ENCODE peak calls at places on chromosomes 1 and 21, in seven cellular contexts. T is IMR-90, S is endothelial cell of umbilical vein, L is DND-41, J is fibroblast of lung, O is MM.1S, E is neural progenitor cell. B is an unnamed sample.

GRCh38 chr1:153597206-153597605 is 15.7 kb downstream of the S100A16 start:
- DNase-seq in E (no peak), L (no peak), J (peak), O (no peak), T (peak), S (peak), B (no peak)

GRCh38 chr21:43600642-43601397 is 58.5 kb downstream of the HSF2BP start:
- DNase-seq in J (peak), O (no peak), T (peak), E (no peak), S (no peak), L (no peak), B (peak)

GRCh38 chr1:39960461-39960958 is 5.6 kb downstream of the MFSD2A start:
- DNase-seq in T (no peak), O (peak), S (no peak), J (no peak), E (no peak), L (peak), B (no peak)

GRCh38 chr1:82318265-82318664 is 517.5 kb downstream of the ADGRL2 start:
- DNase-seq in L (no peak), S (no peak), J (peak), T (no peak), O (no peak), E (no peak), B (no peak)

GRCh38 chr1:60162941-60163340 is 89.4 kb upstream of the C1orf87 start:
- DNase-seq in J (no peak), O (no peak), T (no peak), S (no peak), E (no peak), L (no peak), B (no peak)

GRCh38 chr1:163406787-163407186 is 85.0 kb downstream of the NUF2 start:
- DNase-seq in S (no peak), T (no peak), L (no peak), O (no peak), E (no peak), J (no peak), B (no peak)

GRCh38 chr1:197599789-197600188 is 175.5 kb downstream of the DENND1B start:
- DNase-seq in O (no peak), L (no peak), E (no peak), T (no peak), S (no peak), J (no peak), B (no peak)

GRCh38 chr1:230853736-230854135 is 14.6 kb downstream of the C1orf198 start:
- DNase-seq in L (no peak), J (no peak), S (no peak), O (no peak), E (no peak), T (no peak), B (no peak)

GRCh38 chr21:42557420-42557819 is 43.8 kb downstream of the SLC37A1 start:
- DNase-seq in E (no peak), S (no peak), J (no peak), O (no peak), T (no peak), L (no peak), B (no peak)

GRCh38 chr21:45539796-45540600 is 2.2 kb downstream of the SLC19A1 start:
- DNase-seq in S (no peak), L (no peak), E (no peak), J (no peak), O (no peak), T (no peak), B (no peak)

GRCh38 chr1:56249244-56249643 is 330.1 kb downstream of the PLPP3 start:
- DNase-seq in L (no peak), O (no peak), S (no peak), J (no peak), T (no peak), E (no peak), B (no peak)

GRCh38 chr1:202656951-202657646 is 53.2 kb downstream of the SYT2 start:
- DNase-seq in J (peak), L (peak), T (peak), S (peak), E (peak), O (no peak), B (peak)

GRCh38 chr21:35484032-35484431 is 434.9 kb upstream of the RUNX1 start:
- DNase-seq in E (no peak), S (no peak), L (no peak), T (no peak), O (no peak), J (no peak), B (no peak)

GRCh38 chr1:18798533-18799445 is 60.7 kb downstream of the TAS1R2 start:
- DNase-seq in E (no peak), S (no peak), J (no peak), L (no peak), T (no peak), O (no peak), B (no peak)

GRCh38 chr1:227729144-227729880 is 5.8 kb downstream of the JMJD4 start:
- DNase-seq in J (no peak), O (peak), L (peak), E (no peak), T (no peak), S (no peak), B (no peak)

GRCh38 chr1:207004931-207005830 is 27.4 kb downstream of the C1orf116 start:
- DNase-seq in T (peak), E (peak), S (peak), J (peak), O (peak), L (peak), B (peak)

GRCh38 chr1:204108312-204109141 is 35.6 kb downstream of the SOX13 start:
- DNase-seq in S (peak), T (no peak), J (no peak), L (no peak), E (peak), O (no peak), B (no peak)

GRCh38 chr21:44057960-44058651 is 46.0 kb downstream of the TRAPPC10 start:
- DNase-seq in E (no peak), O (no peak), T (peak), S (no peak), L (no peak), J (no peak), B (no peak)

GRCh38 chr21:44521928-44522752 is 17.9 kb downstream of the KRTAP10-1 start:
- DNase-seq in T (no peak), J (no peak), E (no peak), L (no peak), S (no peak), O (no peak), B (no peak)

GRCh38 chr1:160171978-160172377 is 18.4 kb upstream of the CASQ1 start:
- DNase-seq in J (no peak), T (no peak), O (no peak), E (no peak), L (no peak), S (no peak), B (no peak)

GRCh38 chr1:222909586-222909985 is 94.7 kb downstream of the DISP1 start:
- DNase-seq in J (peak), E (no peak), L (no peak), S (no peak), O (no peak), T (peak), B (no peak)

GRCh38 chr1:32878637-32879041 is 7.7 kb upstream of the HPCA start:
- DNase-seq in E (no peak), O (no peak), T (no peak), S (no peak), J (no peak), L (no peak), B (no peak)

GRCh38 chr21:15706686-15707085 is 23.1 kb upstream of the USP25 start:
- DNase-seq in T (peak), E (no peak), J (peak), L (no peak), O (no peak), S (peak), B (peak)

DNA sequence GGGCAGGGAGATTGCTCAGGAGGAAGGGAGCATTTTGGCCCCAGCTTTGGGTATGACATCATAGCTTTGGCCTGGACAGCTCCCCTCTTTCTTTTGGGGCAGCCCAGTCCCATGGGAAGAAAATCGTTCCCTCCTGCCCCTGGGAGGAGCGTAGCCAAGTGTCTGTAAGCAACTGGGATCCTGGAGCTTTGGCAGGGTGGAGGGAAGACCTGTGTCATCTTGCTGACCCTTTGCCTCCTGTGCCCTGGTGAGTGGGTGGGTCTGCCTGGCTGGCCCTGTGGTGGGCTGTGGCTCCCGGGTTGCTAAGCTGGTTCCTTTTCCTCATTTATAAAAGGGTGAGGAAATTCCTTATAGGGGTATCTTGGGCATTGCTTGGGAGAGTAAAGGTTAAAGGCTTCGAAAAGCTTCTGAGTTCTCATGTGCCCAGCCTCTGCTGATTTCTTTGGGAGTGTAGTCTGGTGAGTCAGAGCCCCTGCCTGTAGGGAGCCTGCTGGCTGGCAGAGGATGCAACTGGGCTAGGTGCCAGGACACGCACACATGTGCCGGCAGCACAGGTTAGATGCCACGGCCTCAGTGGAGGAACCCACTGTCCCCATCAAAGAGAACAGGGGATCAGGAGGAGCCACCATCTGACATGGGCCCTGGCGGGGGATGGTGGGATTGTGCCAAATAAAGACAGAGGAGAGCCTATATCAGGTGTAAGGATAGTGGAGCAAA is 85.2 kb downstream of the ARHGEF10L start:
- DNase-seq in S (no peak), J (peak), E (no peak), O (no peak), T (peak), L (no peak), B (no peak)
- TF ChIP-seq CTCF in S (no peak), J (no peak), E (no peak), O (no peak), T (no peak), L (no peak), B (no peak)

GRCh38 chr1:157091668-157092273 is 7.8 kb downstream of the ETV3L start:
- DNase-seq in S (no peak), O (peak), T (no peak), E (no peak), L (no peak), J (no peak), B (no peak)
- H2AFZ ChIP-seq in S (no peak), O (no peak), T (no peak), E (no peak), L (no peak), J (no peak), B (no peak)

DNA sequence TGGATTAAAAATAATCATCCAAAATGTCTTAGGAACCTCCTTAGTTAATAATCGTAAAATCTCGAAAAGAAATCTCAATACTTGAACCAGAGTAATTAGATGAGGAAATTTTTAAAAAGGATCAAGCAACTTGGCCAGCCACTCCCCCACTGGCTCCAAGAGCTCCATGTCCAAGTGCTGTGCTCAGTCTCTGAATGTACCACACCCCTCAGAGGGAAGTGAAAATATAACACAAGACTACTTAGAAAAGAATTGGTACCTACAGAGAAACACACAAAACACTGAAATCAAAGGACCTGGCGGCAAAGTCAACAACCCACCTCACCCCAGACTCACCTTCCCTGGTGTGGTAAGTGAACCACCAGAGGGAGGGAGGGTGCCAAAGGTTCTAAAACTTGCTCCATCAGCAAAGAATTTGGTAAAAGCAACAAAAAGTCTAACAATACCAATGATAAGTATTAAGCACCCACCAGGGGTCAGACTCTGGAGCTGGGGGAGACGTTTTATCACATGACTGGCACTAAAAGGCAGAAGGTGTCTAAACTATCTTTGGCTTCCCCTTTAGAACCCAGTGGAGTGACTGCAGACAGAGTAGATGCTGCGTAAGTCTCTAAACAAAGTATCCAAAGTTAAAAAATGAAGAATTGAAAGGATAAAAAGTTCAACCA is 14.0 kb downstream of the LBR start:
- DNase-seq in E (no peak), J (no peak), O (no peak), T (no peak), L (no peak), S (no peak), B (no peak)
- TF ChIP-seq CTCF in E (no peak), J (no peak), O (no peak), T (no peak), L (no peak), S (no peak), B (no peak)

GRCh38 chr1:97693601-97694000 is 227.2 kb downstream of the DPYD start:
- DNase-seq in S (no peak), J (no peak), L (no peak), O (no peak), T (no peak), E (no peak), B (no peak)
- H2AFZ ChIP-seq in S (no peak), J (no peak), L (no peak), O (no peak), T (no peak), E (no peak), B (no peak)

DNA sequence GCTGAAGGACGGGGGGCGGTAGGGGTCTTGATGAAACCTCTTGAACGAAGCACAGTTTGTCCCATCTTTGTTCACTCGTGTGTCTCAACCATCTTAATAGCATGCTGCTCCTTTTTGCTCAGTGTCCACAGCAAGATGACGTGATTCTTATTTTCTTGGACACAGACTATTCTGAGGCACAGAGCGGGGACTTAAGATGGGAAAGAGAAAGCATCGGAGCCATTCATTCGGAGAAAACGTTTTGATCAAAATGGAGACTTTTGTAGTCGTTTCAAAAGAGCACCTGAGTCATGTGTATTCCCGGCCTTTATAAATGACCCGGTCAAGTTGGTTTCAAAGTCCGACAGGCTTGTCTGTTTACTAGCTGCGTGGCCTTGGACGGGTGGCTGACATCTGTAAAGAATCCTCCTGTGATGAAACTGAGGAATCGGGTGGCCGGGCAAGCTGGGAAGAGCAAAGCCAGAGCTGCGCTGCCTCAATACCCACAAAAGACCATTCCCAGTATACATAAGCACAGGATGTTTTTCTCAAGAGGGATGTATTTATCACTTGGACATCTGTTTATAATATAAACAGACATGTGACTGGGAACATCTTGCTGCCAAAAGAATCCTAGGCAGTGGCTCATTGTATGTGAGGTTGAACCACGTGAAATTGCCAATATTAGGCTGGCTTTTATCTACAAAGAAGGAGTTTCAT is 18.5 kb downstream of the ETS2 start:
- DNase-seq in J (peak), O (no peak), L (no peak), E (no peak), T (peak), S (peak), B (no peak)
- TF ChIP-seq CTCF in J (no peak), O (no peak), L (no peak), E (no peak), T (no peak), S (no peak), B (no peak)

GRCh38 chr1:191869790-191870312 is 288.4 kb upstream of the RGS18 start:
- DNase-seq in E (no peak), S (no peak), T (no peak), L (no peak), J (no peak), O (no peak), B (no peak)

GRCh38 chr1:191865479-191865878 is 292.8 kb upstream of the RGS18 start:
- DNase-seq in O (no peak), L (no peak), S (no peak), J (no peak), E (no peak), T (no peak), B (no peak)

GRCh38 chr1:191875994-191876393 is 282.3 kb upstream of the RGS18 start:
- DNase-seq in T (no peak), J (no peak), L (no peak), E (no peak), O (no peak), S (no peak), B (no peak)

GRCh38 chr1:191866155-191866554 is 292.1 kb upstream of the RGS18 start:
- DNase-seq in S (no peak), E (no peak), L (no peak), T (no peak), O (no peak), J (no peak), B (no peak)

DNA sequence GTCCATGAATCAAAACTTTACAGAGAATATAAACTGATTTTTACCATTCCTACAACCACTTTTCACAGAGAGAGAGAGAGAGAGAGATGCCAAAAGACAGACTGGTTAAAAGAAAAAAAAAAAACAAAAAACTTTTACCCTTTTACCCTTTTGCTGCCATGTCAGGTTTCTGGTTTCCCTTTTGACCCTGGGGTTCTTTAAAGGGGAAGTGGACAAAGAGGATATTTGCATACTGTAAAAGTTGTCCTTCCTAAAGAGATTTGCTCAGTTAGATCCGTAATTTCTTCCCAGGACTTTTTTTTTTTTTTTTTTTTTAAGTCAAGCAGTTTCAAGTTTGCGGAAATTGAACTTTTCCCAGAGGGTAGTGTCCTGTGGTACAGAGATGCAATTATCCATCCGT is 287.8 kb upstream of the RGS18 start:
- DNase-seq in S (no peak), O (peak), T (no peak), E (no peak), L (no peak), J (no peak), B (no peak)
- H2AFZ ChIP-seq in S (no peak), O (peak), T (no peak), E (no peak), L (no peak), J (no peak), B (no peak)

DNA sequence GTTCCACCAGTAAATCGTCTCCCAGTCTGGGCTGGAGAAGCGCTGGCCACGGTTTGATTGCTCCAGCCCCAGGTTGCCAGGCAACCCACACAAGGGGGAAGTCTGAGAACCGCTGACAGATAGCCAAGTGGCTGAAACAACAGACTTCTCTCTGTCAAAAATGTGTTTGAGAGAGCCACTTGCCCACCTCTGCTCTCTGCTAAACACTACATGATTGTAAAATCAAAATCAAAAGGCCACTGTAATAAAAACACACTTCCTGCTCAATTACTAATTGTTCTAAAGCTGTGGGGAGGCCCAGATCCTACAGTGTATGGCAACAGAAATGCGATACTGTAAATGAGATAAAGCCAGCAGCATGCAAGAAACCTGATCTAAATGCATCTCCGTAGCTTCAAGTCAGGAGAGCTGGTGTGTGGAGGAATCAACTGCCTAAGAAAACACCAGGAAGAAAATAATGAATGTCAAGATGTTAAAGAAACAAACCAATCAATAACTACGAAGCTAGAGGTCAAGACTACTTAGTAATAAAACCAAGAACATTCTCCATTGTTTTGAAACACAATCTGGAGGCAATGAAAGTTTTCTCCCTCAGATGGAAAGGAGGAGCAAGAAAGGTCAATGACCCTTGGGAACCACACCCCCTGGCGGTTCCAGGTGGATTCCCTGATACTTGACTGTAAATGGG is 121.2 kb downstream of the SLC45A1 start:
- DNase-seq in E (peak), T (peak), O (no peak), S (peak), L (no peak), J (peak), B (peak)
- TF ChIP-seq CTCF in E (peak), T (no peak), O (no peak), S (no peak), L (no peak), J (no peak), B (peak)

DNA sequence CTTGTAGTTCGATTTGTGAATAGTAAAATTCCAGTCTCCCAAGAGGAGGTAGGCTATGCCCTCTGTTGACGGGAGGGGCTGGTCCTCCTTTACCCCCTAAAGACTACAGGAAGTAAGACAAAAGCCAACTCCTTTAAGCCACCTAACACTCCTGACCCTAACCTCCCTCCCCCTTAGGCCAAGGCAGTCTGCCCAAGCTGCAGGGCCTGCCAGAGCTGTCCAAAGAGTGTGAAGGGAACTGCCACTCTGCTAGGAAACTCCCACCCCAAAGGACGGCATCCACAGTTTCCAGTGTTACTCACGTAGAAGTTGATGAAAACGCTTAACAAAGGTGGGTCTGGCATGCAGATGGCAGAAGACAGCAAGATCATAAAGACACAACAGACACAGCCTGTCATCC is 803.2 kb downstream of the PLA2G4A start:
- DNase-seq in J (no peak), T (no peak), O (no peak), L (no peak), S (no peak), E (peak), B (no peak)
- H2AFZ ChIP-seq in J (no peak), T (no peak), O (no peak), L (no peak), S (no peak), E (peak), B (no peak)